ENCODE peak calls at places on chromosomes 3 and 15, in ten cellular contexts. One of them, this sample, is unnamed.

GRCh38 chr15:46441294-46442062 is 806.6 kb downstream of the SQOR start:
- DNase-seq in stimulated activated CD4-positive, alpha-beta T cell treated with anti-CD3 and anti-CD28 coated beads, Interleukin-4, amount 100 ng/mL, for 24 hours: no peak
- DNase-seq in brain microvascular endothelial cell: no peak
- DNase-seq in epithelial cell of esophagus: no peak
- DNase-seq in BJ: peak; percentile 22
- DNase-seq in choroid plexus epithelial cell: no peak
- DNase-seq in activated naive CD8-positive, alpha-beta T cell treated with anti-CD3 and anti-CD28 coated beads, Interleukin-2, amount 50 U/mL, for 24 hours: no peak
- DNase-seq in GM04504: peak; percentile 60
- DNase-seq in HFF-Myc: no peak
- DNase-seq in HEK293T: no peak
- DNase-seq in this sample: no peak

GRCh38 chr3:45972534-45973402 is 22.9 kb downstream of the FYCO1 start:
- DNase-seq in stimulated activated CD4-positive, alpha-beta T cell treated with anti-CD3 and anti-CD28 coated beads, Interleukin-4, amount 100 ng/mL, for 24 hours: no peak
- DNase-seq in brain microvascular endothelial cell: peak; percentile 81
- DNase-seq in epithelial cell of esophagus: peak; percentile 92
- DNase-seq in BJ: peak; percentile 75
- DNase-seq in choroid plexus epithelial cell: peak; percentile 95
- DNase-seq in activated naive CD8-positive, alpha-beta T cell treated with anti-CD3 and anti-CD28 coated beads, Interleukin-2, amount 50 U/mL, for 24 hours: no peak
- DNase-seq in GM04504: peak; percentile 66
- DNase-seq in HFF-Myc: no peak
- DNase-seq in HEK293T: no peak
- DNase-seq in this sample: no peak

GRCh38 chr3:194182130-194182529 is 46.2 kb downstream of the HES1 start:
- DNase-seq in stimulated activated CD4-positive, alpha-beta T cell treated with anti-CD3 and anti-CD28 coated beads, Interleukin-4, amount 100 ng/mL, for 24 hours: no peak
- DNase-seq in brain microvascular endothelial cell: no peak
- DNase-seq in epithelial cell of esophagus: no peak
- DNase-seq in BJ: no peak
- DNase-seq in choroid plexus epithelial cell: no peak
- DNase-seq in activated naive CD8-positive, alpha-beta T cell treated with anti-CD3 and anti-CD28 coated beads, Interleukin-2, amount 50 U/mL, for 24 hours: no peak
- DNase-seq in GM04504: no peak
- DNase-seq in HFF-Myc: no peak
- DNase-seq in HEK293T: no peak
- DNase-seq in this sample: no peak

GRCh38 chr15:25886498-25887140 is 23.5 kb upstream of the ATP10A start:
- DNase-seq in stimulated activated CD4-positive, alpha-beta T cell treated with anti-CD3 and anti-CD28 coated beads, Interleukin-4, amount 100 ng/mL, for 24 hours: no peak
- DNase-seq in brain microvascular endothelial cell: no peak
- DNase-seq in epithelial cell of esophagus: no peak
- DNase-seq in BJ: no peak
- DNase-seq in choroid plexus epithelial cell: no peak
- DNase-seq in activated naive CD8-positive, alpha-beta T cell treated with anti-CD3 and anti-CD28 coated beads, Interleukin-2, amount 50 U/mL, for 24 hours: no peak
- DNase-seq in GM04504: no peak
- DNase-seq in HFF-Myc: no peak
- DNase-seq in HEK293T: no peak
- DNase-seq in this sample: no peak

GRCh38 chr3:172201136-172201989 is 162.0 kb downstream of the FNDC3B start:
- DNase-seq in stimulated activated CD4-positive, alpha-beta T cell treated with anti-CD3 and anti-CD28 coated beads, Interleukin-4, amount 100 ng/mL, for 24 hours: no peak
- DNase-seq in brain microvascular endothelial cell: peak; percentile 93
- DNase-seq in epithelial cell of esophagus: peak; percentile 62
- DNase-seq in BJ: peak; percentile 69
- DNase-seq in choroid plexus epithelial cell: peak; percentile 90
- DNase-seq in activated naive CD8-positive, alpha-beta T cell treated with anti-CD3 and anti-CD28 coated beads, Interleukin-2, amount 50 U/mL, for 24 hours: no peak
- DNase-seq in GM04504: peak; percentile 93
- DNase-seq in HFF-Myc: no peak
- DNase-seq in HEK293T: no peak
- DNase-seq in this sample: no peak

GRCh38 chr3:72155391-72156064 is 370.6 kb upstream of the PROK2 start:
- DNase-seq in stimulated activated CD4-positive, alpha-beta T cell treated with anti-CD3 and anti-CD28 coated beads, Interleukin-4, amount 100 ng/mL, for 24 hours: no peak
- DNase-seq in brain microvascular endothelial cell: peak; percentile 94
- DNase-seq in epithelial cell of esophagus: peak; percentile 50
- DNase-seq in BJ: peak; percentile 98
- DNase-seq in choroid plexus epithelial cell: peak; percentile 78
- DNase-seq in activated naive CD8-positive, alpha-beta T cell treated with anti-CD3 and anti-CD28 coated beads, Interleukin-2, amount 50 U/mL, for 24 hours: no peak
- DNase-seq in GM04504: peak; percentile 100
- DNase-seq in HFF-Myc: peak; percentile 99
- DNase-seq in HEK293T: no peak
- DNase-seq in this sample: no peak

GRCh38 chr3:165770781-165771180 is 66.4 kb downstream of the BCHE start:
- DNase-seq in stimulated activated CD4-positive, alpha-beta T cell treated with anti-CD3 and anti-CD28 coated beads, Interleukin-4, amount 100 ng/mL, for 24 hours: no peak
- DNase-seq in brain microvascular endothelial cell: peak; percentile 18
- DNase-seq in epithelial cell of esophagus: no peak
- DNase-seq in BJ: no peak
- DNase-seq in choroid plexus epithelial cell: peak; percentile 23
- DNase-seq in activated naive CD8-positive, alpha-beta T cell treated with anti-CD3 and anti-CD28 coated beads, Interleukin-2, amount 50 U/mL, for 24 hours: no peak
- DNase-seq in GM04504: no peak
- DNase-seq in HFF-Myc: no peak
- DNase-seq in HEK293T: no peak
- DNase-seq in this sample: no peak

GRCh38 chr15:68271854-68272471 is 5.6 kb upstream of the FEM1B start:
- DNase-seq in stimulated activated CD4-positive, alpha-beta T cell treated with anti-CD3 and anti-CD28 coated beads, Interleukin-4, amount 100 ng/mL, for 24 hours: no peak
- DNase-seq in brain microvascular endothelial cell: peak; percentile 76
- DNase-seq in epithelial cell of esophagus: peak; percentile 100
- DNase-seq in BJ: peak; percentile 62
- DNase-seq in choroid plexus epithelial cell: peak; percentile 81
- DNase-seq in activated naive CD8-positive, alpha-beta T cell treated with anti-CD3 and anti-CD28 coated beads, Interleukin-2, amount 50 U/mL, for 24 hours: no peak
- DNase-seq in GM04504: peak; percentile 46
- DNase-seq in HFF-Myc: no peak
- DNase-seq in HEK293T: peak; percentile 22
- DNase-seq in this sample: no peak

GRCh38 chr3:100454684-100455083 is 37.7 kb upstream of the TMEM45A start:
- DNase-seq in stimulated activated CD4-positive, alpha-beta T cell treated with anti-CD3 and anti-CD28 coated beads, Interleukin-4, amount 100 ng/mL, for 24 hours: no peak
- DNase-seq in brain microvascular endothelial cell: no peak
- DNase-seq in epithelial cell of esophagus: no peak
- DNase-seq in BJ: no peak
- DNase-seq in choroid plexus epithelial cell: no peak
- DNase-seq in activated naive CD8-positive, alpha-beta T cell treated with anti-CD3 and anti-CD28 coated beads, Interleukin-2, amount 50 U/mL, for 24 hours: no peak
- DNase-seq in GM04504: no peak
- DNase-seq in HFF-Myc: no peak
- DNase-seq in HEK293T: no peak
- DNase-seq in this sample: no peak

GRCh38 chr3:126022741-126023359 is 53.9 kb downstream of the ROPN1B start:
- DNase-seq in stimulated activated CD4-positive, alpha-beta T cell treated with anti-CD3 and anti-CD28 coated beads, Interleukin-4, amount 100 ng/mL, for 24 hours: no peak
- DNase-seq in brain microvascular endothelial cell: no peak
- DNase-seq in epithelial cell of esophagus: no peak
- DNase-seq in BJ: no peak
- DNase-seq in choroid plexus epithelial cell: no peak
- DNase-seq in activated naive CD8-positive, alpha-beta T cell treated with anti-CD3 and anti-CD28 coated beads, Interleukin-2, amount 50 U/mL, for 24 hours: no peak
- DNase-seq in GM04504: no peak
- DNase-seq in HFF-Myc: no peak
- DNase-seq in HEK293T: no peak
- DNase-seq in this sample: no peak

GRCh38 chr3:127135241-127136023 is 57.5 kb upstream of the PRR23E start:
- DNase-seq in stimulated activated CD4-positive, alpha-beta T cell treated with anti-CD3 and anti-CD28 coated beads, Interleukin-4, amount 100 ng/mL, for 24 hours: no peak
- DNase-seq in brain microvascular endothelial cell: peak; percentile 22
- DNase-seq in epithelial cell of esophagus: peak; percentile 8
- DNase-seq in BJ: no peak
- DNase-seq in choroid plexus epithelial cell: peak; percentile 22
- DNase-seq in activated naive CD8-positive, alpha-beta T cell treated with anti-CD3 and anti-CD28 coated beads, Interleukin-2, amount 50 U/mL, for 24 hours: peak; percentile 50
- DNase-seq in GM04504: no peak
- DNase-seq in HFF-Myc: no peak
- DNase-seq in HEK293T: peak; percentile 35
- DNase-seq in this sample: no peak

GRCh38 chr3:13420051-13420816 is at the start of gene NUP210:
- DNase-seq in stimulated activated CD4-positive, alpha-beta T cell treated with anti-CD3 and anti-CD28 coated beads, Interleukin-4, amount 100 ng/mL, for 24 hours: peak; percentile 60
- DNase-seq in brain microvascular endothelial cell: no peak
- DNase-seq in epithelial cell of esophagus: no peak
- DNase-seq in BJ: no peak
- DNase-seq in choroid plexus epithelial cell: no peak
- DNase-seq in activated naive CD8-positive, alpha-beta T cell treated with anti-CD3 and anti-CD28 coated beads, Interleukin-2, amount 50 U/mL, for 24 hours: peak; percentile 82
- DNase-seq in GM04504: no peak
- DNase-seq in HFF-Myc: no peak
- DNase-seq in HEK293T: peak; percentile 75
- DNase-seq in this sample: peak; percentile 22

GRCh38 chr3:155334897-155335883 is 41.7 kb upstream of the STRIT1 start:
- DNase-seq in stimulated activated CD4-positive, alpha-beta T cell treated with anti-CD3 and anti-CD28 coated beads, Interleukin-4, amount 100 ng/mL, for 24 hours: no peak
- DNase-seq in brain microvascular endothelial cell: no peak
- DNase-seq in epithelial cell of esophagus: no peak
- DNase-seq in BJ: no peak
- DNase-seq in choroid plexus epithelial cell: no peak
- DNase-seq in activated naive CD8-positive, alpha-beta T cell treated with anti-CD3 and anti-CD28 coated beads, Interleukin-2, amount 50 U/mL, for 24 hours: no peak
- DNase-seq in GM04504: no peak
- DNase-seq in HFF-Myc: no peak
- DNase-seq in HEK293T: no peak
- DNase-seq in this sample: no peak

GRCh38 chr3:52845157-52845556 is 10.3 kb upstream of the MUSTN1 start:
- DNase-seq in stimulated activated CD4-positive, alpha-beta T cell treated with anti-CD3 and anti-CD28 coated beads, Interleukin-4, amount 100 ng/mL, for 24 hours: no peak
- DNase-seq in brain microvascular endothelial cell: peak; percentile 31
- DNase-seq in epithelial cell of esophagus: no peak
- DNase-seq in BJ: no peak
- DNase-seq in choroid plexus epithelial cell: peak; percentile 63
- DNase-seq in activated naive CD8-positive, alpha-beta T cell treated with anti-CD3 and anti-CD28 coated beads, Interleukin-2, amount 50 U/mL, for 24 hours: no peak
- DNase-seq in GM04504: no peak
- DNase-seq in HFF-Myc: no peak
- DNase-seq in HEK293T: no peak
- DNase-seq in this sample: no peak

GRCh38 chr15:70541511-70541910 is 221.8 kb downstream of the UACA start:
- DNase-seq in stimulated activated CD4-positive, alpha-beta T cell treated with anti-CD3 and anti-CD28 coated beads, Interleukin-4, amount 100 ng/mL, for 24 hours: no peak
- DNase-seq in brain microvascular endothelial cell: no peak
- DNase-seq in epithelial cell of esophagus: no peak
- DNase-seq in BJ: no peak
- DNase-seq in choroid plexus epithelial cell: no peak
- DNase-seq in activated naive CD8-positive, alpha-beta T cell treated with anti-CD3 and anti-CD28 coated beads, Interleukin-2, amount 50 U/mL, for 24 hours: no peak
- DNase-seq in GM04504: no peak
- DNase-seq in HFF-Myc: no peak
- DNase-seq in HEK293T: no peak
- DNase-seq in this sample: no peak

GRCh38 chr3:192857148-192857735 is 60.4 kb downstream of the MB21D2 start:
- DNase-seq in stimulated activated CD4-positive, alpha-beta T cell treated with anti-CD3 and anti-CD28 coated beads, Interleukin-4, amount 100 ng/mL, for 24 hours: no peak
- DNase-seq in brain microvascular endothelial cell: no peak
- DNase-seq in epithelial cell of esophagus: no peak
- DNase-seq in BJ: no peak
- DNase-seq in choroid plexus epithelial cell: no peak
- DNase-seq in activated naive CD8-positive, alpha-beta T cell treated with anti-CD3 and anti-CD28 coated beads, Interleukin-2, amount 50 U/mL, for 24 hours: no peak
- DNase-seq in GM04504: no peak
- DNase-seq in HFF-Myc: no peak
- DNase-seq in HEK293T: no peak
- DNase-seq in this sample: no peak

GRCh38 chr3:171365489-171365888 is 94.7 kb downstream of the TNIK start:
- DNase-seq in stimulated activated CD4-positive, alpha-beta T cell treated with anti-CD3 and anti-CD28 coated beads, Interleukin-4, amount 100 ng/mL, for 24 hours: no peak
- DNase-seq in brain microvascular endothelial cell: no peak
- DNase-seq in epithelial cell of esophagus: no peak
- DNase-seq in BJ: no peak
- DNase-seq in choroid plexus epithelial cell: no peak
- DNase-seq in activated naive CD8-positive, alpha-beta T cell treated with anti-CD3 and anti-CD28 coated beads, Interleukin-2, amount 50 U/mL, for 24 hours: no peak
- DNase-seq in GM04504: no peak
- DNase-seq in HFF-Myc: no peak
- DNase-seq in HEK293T: no peak
- DNase-seq in this sample: no peak

GRCh38 chr15:85730001-85730820 is 64.5 kb downstream of the KLHL25 start:
- DNase-seq in stimulated activated CD4-positive, alpha-beta T cell treated with anti-CD3 and anti-CD28 coated beads, Interleukin-4, amount 100 ng/mL, for 24 hours: peak; percentile 68
- DNase-seq in brain microvascular endothelial cell: peak; percentile 56
- DNase-seq in epithelial cell of esophagus: peak; percentile 72
- DNase-seq in BJ: no peak
- DNase-seq in choroid plexus epithelial cell: peak; percentile 85
- DNase-seq in activated naive CD8-positive, alpha-beta T cell treated with anti-CD3 and anti-CD28 coated beads, Interleukin-2, amount 50 U/mL, for 24 hours: no peak
- DNase-seq in GM04504: no peak
- DNase-seq in HFF-Myc: no peak
- DNase-seq in HEK293T: peak; percentile 72
- DNase-seq in this sample: no peak

GRCh38 chr3:100335137-100335833 is 728 bp downstream of the NIT2 start:
- DNase-seq in stimulated activated CD4-positive, alpha-beta T cell treated with anti-CD3 and anti-CD28 coated beads, Interleukin-4, amount 100 ng/mL, for 24 hours: peak; percentile 47
- DNase-seq in brain microvascular endothelial cell: no peak
- DNase-seq in epithelial cell of esophagus: peak; percentile 45
- DNase-seq in BJ: no peak
- DNase-seq in choroid plexus epithelial cell: peak; percentile 28
- DNase-seq in activated naive CD8-positive, alpha-beta T cell treated with anti-CD3 and anti-CD28 coated beads, Interleukin-2, amount 50 U/mL, for 24 hours: peak; percentile 40
- DNase-seq in GM04504: no peak
- DNase-seq in HFF-Myc: no peak
- DNase-seq in HEK293T: peak; percentile 39
- DNase-seq in this sample: no peak

GRCh38 chr15:40941528-40942336 is 11.5 kb upstream of the CHAC1 start:
- DNase-seq in stimulated activated CD4-positive, alpha-beta T cell treated with anti-CD3 and anti-CD28 coated beads, Interleukin-4, amount 100 ng/mL, for 24 hours: peak; percentile 58
- DNase-seq in brain microvascular endothelial cell: no peak
- DNase-seq in epithelial cell of esophagus: peak; percentile 62
- DNase-seq in BJ: no peak
- DNase-seq in choroid plexus epithelial cell: peak; percentile 67
- DNase-seq in activated naive CD8-positive, alpha-beta T cell treated with anti-CD3 and anti-CD28 coated beads, Interleukin-2, amount 50 U/mL, for 24 hours: peak; percentile 74
- DNase-seq in GM04504: peak; percentile 58
- DNase-seq in HFF-Myc: no peak
- DNase-seq in HEK293T: peak; percentile 81
- DNase-seq in this sample: peak; percentile 47

GRCh38 chr15:59347915-59348314 is 24.8 kb downstream of the MYO1E start:
- DNase-seq in stimulated activated CD4-positive, alpha-beta T cell treated with anti-CD3 and anti-CD28 coated beads, Interleukin-4, amount 100 ng/mL, for 24 hours: no peak
- DNase-seq in brain microvascular endothelial cell: no peak
- DNase-seq in epithelial cell of esophagus: no peak
- DNase-seq in BJ: no peak
- DNase-seq in choroid plexus epithelial cell: no peak
- DNase-seq in activated naive CD8-positive, alpha-beta T cell treated with anti-CD3 and anti-CD28 coated beads, Interleukin-2, amount 50 U/mL, for 24 hours: no peak
- DNase-seq in GM04504: no peak
- DNase-seq in HFF-Myc: no peak
- DNase-seq in HEK293T: no peak
- DNase-seq in this sample: no peak

GRCh38 chr15:83398591-83398990 is 48.5 kb upstream of the SH3GL3 start:
- DNase-seq in stimulated activated CD4-positive, alpha-beta T cell treated with anti-CD3 and anti-CD28 coated beads, Interleukin-4, amount 100 ng/mL, for 24 hours: no peak
- DNase-seq in brain microvascular endothelial cell: no peak
- DNase-seq in epithelial cell of esophagus: peak; percentile 63
- DNase-seq in BJ: peak; percentile 13
- DNase-seq in choroid plexus epithelial cell: peak; percentile 11
- DNase-seq in activated naive CD8-positive, alpha-beta T cell treated with anti-CD3 and anti-CD28 coated beads, Interleukin-2, amount 50 U/mL, for 24 hours: no peak
- DNase-seq in GM04504: peak; percentile 41
- DNase-seq in HFF-Myc: peak; percentile 44
- DNase-seq in HEK293T: no peak
- DNase-seq in this sample: no peak

GRCh38 chr3:133025546-133025945 is 12.6 kb upstream of the TMEM108 start:
- DNase-seq in stimulated activated CD4-positive, alpha-beta T cell treated with anti-CD3 and anti-CD28 coated beads, Interleukin-4, amount 100 ng/mL, for 24 hours: no peak
- DNase-seq in brain microvascular endothelial cell: no peak
- DNase-seq in epithelial cell of esophagus: no peak
- DNase-seq in BJ: no peak
- DNase-seq in choroid plexus epithelial cell: no peak
- DNase-seq in activated naive CD8-positive, alpha-beta T cell treated with anti-CD3 and anti-CD28 coated beads, Interleukin-2, amount 50 U/mL, for 24 hours: no peak
- DNase-seq in GM04504: no peak
- DNase-seq in HFF-Myc: no peak
- DNase-seq in HEK293T: no peak
- DNase-seq in this sample: no peak

GRCh38 chr3:194373912-194374311 is 4.4 kb upstream of the LRRC15 start:
- DNase-seq in stimulated activated CD4-positive, alpha-beta T cell treated with anti-CD3 and anti-CD28 coated beads, Interleukin-4, amount 100 ng/mL, for 24 hours: no peak
- DNase-seq in brain microvascular endothelial cell: no peak
- DNase-seq in epithelial cell of esophagus: no peak
- DNase-seq in BJ: no peak
- DNase-seq in choroid plexus epithelial cell: no peak
- DNase-seq in activated naive CD8-positive, alpha-beta T cell treated with anti-CD3 and anti-CD28 coated beads, Interleukin-2, amount 50 U/mL, for 24 hours: no peak
- DNase-seq in GM04504: no peak
- DNase-seq in HFF-Myc: no peak
- DNase-seq in HEK293T: no peak
- DNase-seq in this sample: no peak

GRCh38 chr3:160486459-160486869 is 36.9 kb upstream of the TRIM59 start:
- DNase-seq in stimulated activated CD4-positive, alpha-beta T cell treated with anti-CD3 and anti-CD28 coated beads, Interleukin-4, amount 100 ng/mL, for 24 hours: no peak
- DNase-seq in brain microvascular endothelial cell: no peak
- DNase-seq in epithelial cell of esophagus: peak; percentile 56
- DNase-seq in BJ: no peak
- DNase-seq in choroid plexus epithelial cell: peak; percentile 79
- DNase-seq in activated naive CD8-positive, alpha-beta T cell treated with anti-CD3 and anti-CD28 coated beads, Interleukin-2, amount 50 U/mL, for 24 hours: no peak
- DNase-seq in GM04504: peak; percentile 20
- DNase-seq in HFF-Myc: no peak
- DNase-seq in HEK293T: no peak
- DNase-seq in this sample: no peak

GRCh38 chr15:51493892-51494291 is 128.7 kb downstream of the DMXL2 start:
- DNase-seq in stimulated activated CD4-positive, alpha-beta T cell treated with anti-CD3 and anti-CD28 coated beads, Interleukin-4, amount 100 ng/mL, for 24 hours: no peak
- DNase-seq in brain microvascular endothelial cell: no peak
- DNase-seq in epithelial cell of esophagus: no peak
- DNase-seq in BJ: no peak
- DNase-seq in choroid plexus epithelial cell: peak; percentile 44
- DNase-seq in activated naive CD8-positive, alpha-beta T cell treated with anti-CD3 and anti-CD28 coated beads, Interleukin-2, amount 50 U/mL, for 24 hours: no peak
- DNase-seq in GM04504: no peak
- DNase-seq in HFF-Myc: no peak
- DNase-seq in HEK293T: no peak
- DNase-seq in this sample: no peak

GRCh38 chr3:43055806-43056770 is 49.8 kb downstream of the POMGNT2 start:
- DNase-seq in stimulated activated CD4-positive, alpha-beta T cell treated with anti-CD3 and anti-CD28 coated beads, Interleukin-4, amount 100 ng/mL, for 24 hours: no peak
- DNase-seq in brain microvascular endothelial cell: no peak
- DNase-seq in epithelial cell of esophagus: no peak
- DNase-seq in BJ: no peak
- DNase-seq in choroid plexus epithelial cell: no peak
- DNase-seq in activated naive CD8-positive, alpha-beta T cell treated with anti-CD3 and anti-CD28 coated beads, Interleukin-2, amount 50 U/mL, for 24 hours: no peak
- DNase-seq in GM04504: no peak
- DNase-seq in HFF-Myc: no peak
- DNase-seq in HEK293T: no peak
- DNase-seq in this sample: no peak

GRCh38 chr15:88396382-88396781 is 70.8 kb downstream of the MRPL46 start:
- DNase-seq in stimulated activated CD4-positive, alpha-beta T cell treated with anti-CD3 and anti-CD28 coated beads, Interleukin-4, amount 100 ng/mL, for 24 hours: no peak
- DNase-seq in brain microvascular endothelial cell: no peak
- DNase-seq in epithelial cell of esophagus: no peak
- DNase-seq in BJ: no peak
- DNase-seq in choroid plexus epithelial cell: no peak
- DNase-seq in activated naive CD8-positive, alpha-beta T cell treated with anti-CD3 and anti-CD28 coated beads, Interleukin-2, amount 50 U/mL, for 24 hours: no peak
- DNase-seq in GM04504: no peak
- DNase-seq in HFF-Myc: no peak
- DNase-seq in HEK293T: no peak
- DNase-seq in this sample: no peak